ENCODE peak calls at places on chromosomes 3 and 15, in four cellular contexts. N, W, D and X are unnamed samples.

GRCh38 chr3:194329566-194329965 is 21.6 kb downstream of the CPN2 start:
- DNase-seq in N (no peak), W (no peak), D (no peak), X (no peak)

GRCh38 chr15:32952901-32953889 is 235.4 kb downstream of the GREM1 start:
- DNase-seq in N (no peak), W (no peak), D (no peak), X (no peak)

GRCh38 chr15:67185621-67186225 is 68.7 kb downstream of the AAGAB start:
- DNase-seq in N (no peak), W (peak; percentile 76), D (no peak), X (no peak)

GRCh38 chr15:70867911-70868467 is 14.0 kb upstream of the LARP6 start:
- DNase-seq in N (no peak), W (peak; percentile 92), D (no peak), X (no peak)

GRCh38 chr3:18137958-18138357 is 287.2 kb downstream of the SATB1 start:
- DNase-seq in N (no peak), W (no peak), D (no peak), X (no peak)

GRCh38 chr3:60893946-60894345 is 357.3 kb downstream of the FHIT start:
- DNase-seq in N (no peak), W (no peak), D (no peak), X (no peak)

GRCh38 chr15:63870403-63871209 is 36.9 kb upstream of the HERC1 start:
- DNase-seq in N (peak; percentile 20), W (peak; percentile 74), D (peak; percentile 70), X (peak; percentile 53)

GRCh38 chr3:29057326-29057725 is 223.5 kb upstream of the RBMS3 start:
- DNase-seq in N (peak; percentile 7), W (peak; percentile 85), D (no peak), X (no peak)

GRCh38 chr3:67739851-67740250 is 85.4 kb upstream of the SUCLG2 start:
- DNase-seq in N (no peak), W (no peak), D (no peak), X (no peak)

GRCh38 chr3:49908378-49909199 is 4.9 kb upstream of the MST1R start:
- DNase-seq in N (no peak), W (no peak), D (no peak), X (no peak)

GRCh38 chr15:67884514-67885225 is 44.8 kb upstream of the RNU6-1 start:
- DNase-seq in N (peak; percentile 16), W (peak; percentile 36), D (peak; percentile 89), X (peak; percentile 80)

GRCh38 chr3:39193391-39193790 is 996 bp upstream of the XIRP1 start:
- DNase-seq in N (no peak), W (peak; percentile 48), D (no peak), X (no peak)

GRCh38 chr3:99777708-99778107 is 40.0 kb upstream of the CMSS1 start:
- DNase-seq in N (no peak), W (no peak), D (no peak), X (no peak)

GRCh38 chr3:143751643-143752178 is 96.6 kb downstream of the SLC9A9 start:
- DNase-seq in N (no peak), W (no peak), D (no peak), X (no peak)

GRCh38 chr3:143753456-143753855 is 94.8 kb downstream of the SLC9A9 start:
- DNase-seq in N (no peak), W (no peak), D (no peak), X (no peak)

GRCh38 chr3:143754090-143754489 is 94.2 kb downstream of the SLC9A9 start:
- DNase-seq in N (no peak), W (no peak), D (no peak), X (no peak)

GRCh38 chr3:143749926-143750325 is 98.3 kb downstream of the SLC9A9 start:
- DNase-seq in N (no peak), W (no peak), D (no peak), X (no peak)

DNA sequence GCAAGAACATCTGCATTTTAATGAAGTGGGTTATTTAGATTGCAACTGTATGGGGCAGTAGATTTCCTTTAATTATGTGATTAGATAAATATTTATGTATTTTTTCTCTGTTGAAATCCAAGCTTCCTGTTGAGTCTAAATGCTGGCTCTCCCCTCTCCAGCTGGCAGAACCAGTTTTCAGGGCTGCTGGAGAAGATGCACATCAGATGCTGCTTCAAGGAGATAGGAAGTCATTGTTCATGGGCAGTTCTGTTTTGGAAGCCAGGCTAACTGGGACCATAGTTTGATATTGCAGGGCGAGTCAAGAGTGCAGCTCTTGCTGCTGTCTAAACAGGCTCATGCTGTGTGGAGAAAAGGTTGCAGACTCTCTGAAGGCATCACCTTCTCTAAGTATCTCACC is 97.4 kb downstream of the SLC9A9 start:
- DNase-seq in N (no peak), W (no peak), D (no peak), X (no peak)
- TF ChIP-seq CTCF in N (no peak), W (no peak), D (no peak), X (no peak)

GRCh38 chr3:95508124-95508523 is 1306.3 kb upstream of the EPHA6 start:
- DNase-seq in N (no peak), W (no peak), D (no peak), X (no peak)

GRCh38 chr3:95514260-95514659 is 1300.1 kb upstream of the EPHA6 start:
- DNase-seq in N (no peak), W (no peak), D (no peak), X (no peak)

GRCh38 chr3:95511915-95512314 is 1302.5 kb upstream of the EPHA6 start:
- DNase-seq in N (no peak), W (no peak), D (no peak), X (no peak)
- TF ChIP-seq CTCF in N (no peak), W (no peak), D (no peak), X (no peak)

DNA sequence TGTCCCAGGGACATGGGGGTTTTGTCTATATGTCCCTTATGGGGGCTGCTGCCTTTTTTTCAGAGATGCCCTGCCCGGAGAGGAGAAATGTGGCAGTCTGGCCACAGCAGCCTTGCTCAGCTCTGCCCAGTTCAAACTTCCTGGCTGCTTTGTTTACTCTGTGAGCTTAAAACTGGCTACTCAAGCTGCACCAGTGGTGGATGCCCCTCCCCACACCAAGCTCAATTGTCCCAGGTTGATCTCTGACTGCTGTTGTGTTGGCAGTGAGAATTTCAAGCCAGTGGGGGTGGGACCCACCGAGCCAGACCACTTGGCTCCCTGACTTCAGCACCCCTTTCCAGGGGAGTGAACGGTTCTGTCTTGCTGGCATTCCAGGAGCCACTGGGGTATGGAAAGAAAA is 189.0 kb downstream of the STXBP5L start:
- DNase-seq in N (no peak), W (no peak), D (no peak), X (no peak)
- TF ChIP-seq CTCF in N (no peak), W (no peak), D (no peak), X (no peak)

GRCh38 chr3:160544837-160545236 is 20.5 kb downstream of the KPNA4 start:
- DNase-seq in N (no peak), W (peak; percentile 16), D (no peak), X (no peak)

GRCh38 chr3:160546727-160547126 is 18.6 kb downstream of the KPNA4 start:
- DNase-seq in N (no peak), W (no peak), D (no peak), X (no peak)

GRCh38 chr3:160540546-160540945 is 24.8 kb downstream of the KPNA4 start:
- DNase-seq in N (no peak), W (peak; percentile 11), D (no peak), X (no peak)

DNA sequence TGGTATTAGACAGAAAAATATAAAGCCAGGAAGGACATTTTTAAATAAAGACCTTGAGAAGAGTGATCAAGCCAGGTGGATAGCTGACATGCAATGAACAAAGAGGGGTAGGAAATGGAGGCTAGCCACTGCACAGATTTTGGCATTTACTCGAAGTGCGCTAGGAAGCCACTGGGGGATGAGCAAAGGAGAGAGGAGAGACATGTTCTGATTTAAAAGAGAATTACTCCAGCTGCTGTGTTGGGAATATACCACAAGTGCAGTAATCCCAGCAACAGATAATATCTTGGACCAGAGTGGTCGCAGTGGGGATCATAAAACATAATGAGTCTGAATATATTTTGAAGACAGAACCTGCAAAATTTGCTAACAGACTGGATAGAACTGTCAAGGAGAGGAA is 19.9 kb downstream of the KPNA4 start:
- DNase-seq in N (no peak), W (no peak), D (no peak), X (no peak)
- TF ChIP-seq CTCF in N (no peak), W (no peak), D (no peak), X (no peak)

DNA sequence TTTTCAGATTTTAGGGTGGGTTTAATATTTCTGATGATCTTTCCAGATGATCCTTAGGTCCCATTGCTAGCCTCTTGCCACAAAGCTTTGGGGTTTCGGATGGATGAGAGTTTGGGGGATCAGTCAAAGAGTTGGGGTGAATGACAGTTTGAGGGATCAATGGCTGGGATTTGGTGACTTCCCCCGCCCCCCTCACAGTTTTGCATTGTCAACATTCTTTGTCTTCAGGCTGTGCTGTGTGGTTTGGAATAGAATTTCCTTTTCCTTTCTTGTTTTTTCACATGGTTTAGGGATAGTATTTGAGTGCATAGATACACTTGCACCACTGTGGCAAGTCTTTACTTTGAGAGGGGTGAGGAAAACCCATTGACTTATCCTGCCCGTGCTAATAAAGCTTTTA is 14.3 kb downstream of the MEF2A start:
- DNase-seq in N (no peak), W (peak; percentile 47), D (no peak), X (no peak)
- TF ChIP-seq CTCF in N (no peak), W (no peak), D (no peak), X (no peak)

GRCh38 chr15:40340740-40341400 is at the start of gene CCDC9B:
- DNase-seq in N (peak; percentile 41), W (peak; percentile 90), D (peak; percentile 92), X (peak; percentile 89)
- TF ChIP-seq CTCF in N (no peak), W (no peak), D (no peak), X (no peak)

GRCh38 chr3:161274691-161275298 is 53.7 kb downstream of the NMD3 start:
- DNase-seq in N (no peak), W (peak; percentile 55), D (no peak), X (peak; percentile 63)
- TF ChIP-seq CTCF in N (peak; percentile 78), W (peak; percentile 76), D (peak; percentile 43), X (peak; percentile 39)

DNA sequence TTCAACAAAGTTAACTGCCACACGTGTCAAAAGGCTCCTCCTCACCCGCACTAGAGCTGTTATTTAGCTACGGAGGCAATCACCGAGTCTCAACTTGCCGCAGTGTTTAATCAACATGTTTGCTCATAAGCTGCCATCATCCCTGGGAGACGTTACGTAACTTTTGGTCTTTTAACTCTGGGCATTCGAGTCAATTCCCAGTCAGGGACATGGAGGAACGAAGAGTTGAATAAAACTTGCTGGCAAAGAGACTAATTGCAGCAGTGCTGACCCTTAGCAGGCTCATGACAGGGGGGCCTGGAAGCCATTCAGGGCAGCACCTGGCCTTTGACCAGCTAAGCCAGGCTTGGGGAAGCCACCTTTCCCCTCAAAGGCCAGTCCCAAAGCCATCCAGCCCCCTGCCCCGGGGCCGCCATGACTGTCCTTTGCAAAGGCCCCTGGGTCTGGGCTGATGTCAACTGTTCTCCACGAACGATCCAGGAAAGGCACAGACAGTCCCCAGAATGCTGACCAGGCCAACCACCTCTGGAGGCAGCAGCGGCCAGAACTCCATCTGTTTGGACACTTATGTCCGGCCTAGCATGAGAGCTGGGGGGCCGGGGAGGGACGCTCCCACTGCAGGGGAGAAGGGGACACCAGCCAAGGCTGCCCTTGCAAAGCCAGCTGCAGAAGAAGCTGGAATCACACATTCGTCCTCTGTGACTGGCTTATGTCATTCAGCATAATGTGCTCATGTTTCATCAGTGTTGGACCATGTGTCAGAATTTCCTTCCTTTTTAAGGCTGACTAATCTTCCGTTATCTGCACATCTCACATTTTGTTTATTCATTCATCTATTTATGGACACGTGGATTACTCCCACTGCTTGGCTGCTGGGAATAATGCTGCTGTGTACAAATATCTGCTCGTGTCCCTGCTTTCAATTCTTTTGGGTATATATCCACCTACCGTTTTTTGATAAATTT is 43.7 kb downstream of the PCSK6 start:
- DNase-seq in N (no peak), W (peak; percentile 34), D (peak; percentile 61), X (no peak)
- TF ChIP-seq CTCF in N (no peak), W (no peak), D (no peak), X (no peak)